ENCODE peak calls at places on chromosomes 12 and 14, in five cellular contexts. J, Q, W, L and F are unnamed samples.
A peak's percentile ranks its signal among the peaks of the same experiment; 100 is the strongest.

GRCh38 chr12:509494-509893 is 49.8 kb downstream of the B4GALNT3 start:
- DNase-seq in L (no peak), J (no peak), W (peak; percentile 86), Q (peak; percentile 61), F (no peak)

GRCh38 chr12:52147367-52147972 is 44.3 kb downstream of the KRT80 start:
- DNase-seq in L (no peak), Q (peak; percentile 98), W (peak; percentile 100), J (no peak), F (no peak)

GRCh38 chr12:116508145-116509121 is 50.7 kb upstream of the MAP1LC3B2 start:
- DNase-seq in W (no peak), J (no peak), Q (no peak), L (peak; percentile 57), F (no peak)

GRCh38 chr12:102917026-102917787 is at the start of gene PAH:
- DNase-seq in W (no peak), J (no peak), Q (no peak), L (no peak), F (no peak)

GRCh38 chr12:48995061-48995879 is 3.9 kb downstream of the DDN start:
- DNase-seq in Q (peak; percentile 78), J (no peak), W (peak; percentile 81), L (no peak), F (peak; percentile 82)

GRCh38 chr12:13745100-13745678 is 236.2 kb downstream of the GRIN2B start:
- DNase-seq in J (no peak), Q (no peak), W (no peak), L (no peak), F (no peak)

GRCh38 chr14:89226789-89227489 is 190.1 kb downstream of the FOXN3 start:
- DNase-seq in J (no peak), L (no peak), Q (no peak), W (no peak), F (no peak)

GRCh38 chr12:15787801-15788200 is 1.4 kb downstream of the EPS8 start:
- DNase-seq in J (no peak), W (peak; percentile 14), L (no peak), Q (no peak), F (no peak)

GRCh38 chr12:114319422-114319821 is 86.5 kb downstream of the TBX5 start:
- DNase-seq in W (no peak), Q (no peak), L (no peak), J (no peak), F (no peak)

GRCh38 chr12:14723763-14724162 is 27.4 kb upstream of the GUCY2C start:
- DNase-seq in L (no peak), W (peak; percentile 32), Q (peak; percentile 4), J (peak; percentile 56), F (peak; percentile 62)

GRCh38 chr14:95046711-95047681 is 110.3 kb downstream of the DICER1 start:
- DNase-seq in L (no peak), W (peak; percentile 32), J (no peak), Q (no peak), F (no peak)

GRCh38 chr12:5000658-5001390 is 42.9 kb upstream of the KCNA5 start:
- DNase-seq in J (no peak), W (no peak), L (no peak), Q (no peak), F (no peak)

GRCh38 chr14:74863274-74863673 is 12.7 kb downstream of the PROX2 start:
- DNase-seq in Q (no peak), W (no peak), J (no peak), L (no peak), F (no peak)